ENCODE peak calls at places on chromosomes 13 and 19, in six cellular contexts. E, H, Q, M, W and S are unnamed samples.
A peak's percentile ranks its signal among the peaks of the same experiment; 100 is the strongest.

GRCh38 chr13:72716776-72717175 is 10.7 kb downstream of the MZT1 start:
- DNase-seq in E (no peak), H (no peak), Q (no peak), M (no peak), W (no peak), S (no peak)

GRCh38 chr13:87498681-87499080 is 172.5 kb upstream of the SLITRK5 start:
- DNase-seq in E (peak; percentile 35), H (peak; percentile 49), Q (no peak), M (peak; percentile 0), W (peak; percentile 16), S (peak; percentile 16)

GRCh38 chr13:91368676-91369425 is 21.4 kb downstream of the MIR17HG start:
- DNase-seq in E (no peak), H (no peak), Q (no peak), M (peak; percentile 19), W (peak; percentile 49), S (peak; percentile 33)

GRCh38 chr19:55152017-55152416 is 3.0 kb upstream of the TNNT1 start:
- DNase-seq in E (no peak), H (no peak), Q (no peak), M (no peak), W (no peak), S (peak; percentile 48)

GRCh38 chr13:23724196-23724970 is 154.2 kb downstream of the TNFRSF19 start:
- DNase-seq in E (no peak), H (no peak), Q (no peak), M (peak; percentile 71), W (peak; percentile 49), S (no peak)

GRCh38 chr19:38736036-38736412 is 8.2 kb downstream of the CAPN12 start:
- DNase-seq in E (no peak), H (peak; percentile 82), Q (no peak), M (no peak), W (peak; percentile 50), S (peak; percentile 24)

GRCh38 chr19:57816652-57817051 is 1.9 kb upstream of the ZNF552 start:
- DNase-seq in E (no peak), H (no peak), Q (no peak), M (no peak), W (no peak), S (no peak)

GRCh38 chr13:74438911-74439310 is 304.7 kb upstream of the KLF12 start:
- DNase-seq in E (no peak), H (no peak), Q (no peak), M (no peak), W (no peak), S (no peak)

GRCh38 chr19:16576690-16577530 is 4.7 kb upstream of the SLC35E1 start:
- DNase-seq in E (no peak), H (no peak), Q (no peak), M (no peak), W (no peak), S (no peak)

GRCh38 chr19:55670280-55671053 is 4.6 kb upstream of the EPN1 start:
- DNase-seq in E (no peak), H (peak; percentile 27), Q (peak; percentile 66), M (peak; percentile 20), W (no peak), S (no peak)

GRCh38 chr19:7868671-7869452 is 5.3 kb downstream of the PRR36 start:
- DNase-seq in E (peak; percentile 86), H (peak; percentile 91), Q (peak; percentile 90), M (peak; percentile 44), W (peak; percentile 34), S (peak; percentile 92)

GRCh38 chr13:65330287-65330686 is 1899.8 kb downstream of the PCDH9 start:
- DNase-seq in E (no peak), H (no peak), Q (no peak), M (no peak), W (no peak), S (no peak)

GRCh38 chr13:65336106-65336603 is 1894.0 kb downstream of the PCDH9 start:
- DNase-seq in E (no peak), H (no peak), Q (no peak), M (no peak), W (no peak), S (no peak)

DNA sequence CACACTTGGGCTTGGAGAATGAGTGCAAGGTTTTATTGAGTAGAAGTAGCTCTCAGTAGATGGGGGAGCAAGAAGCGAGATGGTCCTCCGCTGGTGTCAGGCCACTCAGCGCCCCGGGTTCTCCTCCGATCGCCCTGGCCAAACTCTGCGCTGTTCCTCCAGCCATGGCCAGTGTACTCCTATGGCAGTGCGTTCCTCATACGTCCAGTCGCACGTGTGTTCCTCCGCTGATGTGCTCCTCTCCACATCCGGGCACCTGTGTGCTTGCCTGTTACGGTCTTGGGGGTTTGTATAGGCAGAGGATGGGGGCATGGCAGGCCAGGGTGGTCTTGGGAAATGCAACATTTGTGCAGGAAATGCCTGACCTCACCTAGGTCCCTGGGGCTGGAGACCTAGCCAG is 1899.4 kb downstream of the PCDH9 start:
- DNase-seq in E (no peak), H (no peak), Q (no peak), M (no peak), W (no peak), S (no peak)
- H2AFZ ChIP-seq in E (peak overlapping the region; percentile 17), H (no peak overlapping the region), Q (no peak overlapping the region), M (no peak overlapping the region), W (no peak overlapping the region), S (no peak overlapping the region)

GRCh38 chr19:3024870-3025515 is 4.1 kb downstream of the TLE2 start:
- DNase-seq in E (no peak), H (peak; percentile 47), Q (no peak), M (no peak), W (no peak), S (peak; percentile 34)
- H2AFZ ChIP-seq in E (peak overlapping the region; percentile 53), H (peak overlapping the region; percentile 58), Q (no peak overlapping the region), M (no peak overlapping the region), W (no peak overlapping the region), S (peak overlapping the region; percentile 23)

GRCh38 chr13:43153436-43154082 is 130.2 kb downstream of the DNAJC15 start:
- DNase-seq in E (no peak), H (no peak), Q (peak; percentile 78), M (peak; percentile 44), W (peak; percentile 95), S (no peak)
- H2AFZ ChIP-seq in E (no peak overlapping the region), H (no peak overlapping the region), Q (peak overlapping the region; percentile 61), M (no peak overlapping the region), W (no peak overlapping the region), S (no peak overlapping the region)

GRCh38 chr19:1675633-1676350 is 23.4 kb upstream of the TCF3 start:
- DNase-seq in E (no peak), H (peak; percentile 70), Q (no peak), M (no peak), W (no peak), S (no peak)
- H2AFZ ChIP-seq in E (peak overlapping the region; percentile 22), H (no peak overlapping the region), Q (no peak overlapping the region), M (no peak overlapping the region), W (no peak overlapping the region), S (no peak overlapping the region)

DNA sequence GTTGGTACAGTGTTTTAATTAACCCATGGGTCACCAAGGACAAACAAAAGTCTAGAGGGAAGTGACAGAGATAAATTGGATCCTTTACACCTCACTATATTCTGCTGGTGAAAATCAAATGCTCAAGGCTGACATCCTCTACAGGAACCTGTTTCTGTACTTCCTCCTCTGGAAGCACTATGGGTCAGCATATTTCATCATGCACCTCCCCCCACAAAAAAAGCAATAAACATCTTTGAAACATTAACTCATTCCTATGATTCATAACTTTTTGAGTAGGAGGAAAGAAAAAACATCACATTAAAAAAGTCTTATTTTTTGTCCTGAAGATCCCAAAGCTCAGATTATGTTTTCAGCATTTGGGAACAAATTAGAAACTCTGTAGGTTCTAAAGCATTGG is 588.3 kb upstream of the SGCG start:
- DNase-seq in E (no peak), H (no peak), Q (no peak), M (peak; percentile 0), W (no peak), S (no peak)
- H2AFZ ChIP-seq in E (no peak overlapping the region), H (no peak overlapping the region), Q (no peak overlapping the region), M (no peak overlapping the region), W (no peak overlapping the region), S (no peak overlapping the region)

GRCh38 chr19:17751103-17751911 is at the start of gene FCHO1:
- DNase-seq in E (no peak), H (no peak), Q (no peak), M (no peak), W (no peak), S (peak; percentile 95)
- H2AFZ ChIP-seq in E (no peak within 1 kb of the TSS), H (no peak within 1 kb of the TSS), Q (no peak within 1 kb of the TSS), M (no peak within 1 kb of the TSS), W (no peak within 1 kb of the TSS), S (no peak within 1 kb of the TSS)

DNA sequence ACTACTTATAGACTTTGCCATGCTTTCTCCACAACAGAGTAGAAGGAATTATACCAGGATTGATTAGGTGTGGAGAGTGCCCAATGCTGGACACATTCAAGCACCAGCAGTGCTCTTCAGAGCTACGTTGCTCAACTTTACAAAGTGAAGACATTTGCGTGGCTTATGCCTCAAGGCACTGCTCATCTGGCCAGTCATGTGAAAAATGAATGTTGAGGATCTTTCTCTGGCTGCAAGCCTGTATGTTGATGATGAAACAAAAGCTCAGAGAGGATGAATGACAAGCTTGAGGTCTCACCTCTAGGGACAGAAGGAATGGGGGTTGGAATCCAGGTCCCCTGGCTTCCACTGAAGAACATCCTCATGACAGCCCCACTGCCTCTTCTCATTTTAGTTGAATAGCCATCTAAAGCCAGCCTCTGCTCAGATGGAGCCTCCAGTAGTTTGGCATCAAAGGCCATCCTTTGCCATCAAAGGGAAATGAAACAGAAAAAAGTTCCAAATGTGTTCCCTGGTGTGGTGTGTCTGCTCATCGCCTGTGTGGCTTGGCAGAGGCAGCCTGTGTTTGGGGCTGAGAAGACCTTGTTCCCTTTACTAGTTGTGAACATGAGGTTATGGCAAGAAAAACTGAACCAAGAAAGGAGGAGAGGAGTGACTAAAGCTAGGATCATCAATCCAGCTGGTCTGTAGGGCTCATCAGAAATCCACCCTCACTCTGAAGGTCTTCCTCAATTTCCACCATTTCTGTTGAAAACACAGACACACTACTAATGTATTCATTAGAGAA is 114.0 kb upstream of the KL start:
- DNase-seq in E (no peak), H (no peak), Q (no peak), M (no peak), W (peak; percentile 32), S (no peak)
- H2AFZ ChIP-seq in E (peak overlapping the region; percentile 79), H (no peak overlapping the region), Q (no peak overlapping the region), M (peak overlapping the region; percentile 14), W (peak overlapping the region; percentile 72), S (no peak overlapping the region)

DNA sequence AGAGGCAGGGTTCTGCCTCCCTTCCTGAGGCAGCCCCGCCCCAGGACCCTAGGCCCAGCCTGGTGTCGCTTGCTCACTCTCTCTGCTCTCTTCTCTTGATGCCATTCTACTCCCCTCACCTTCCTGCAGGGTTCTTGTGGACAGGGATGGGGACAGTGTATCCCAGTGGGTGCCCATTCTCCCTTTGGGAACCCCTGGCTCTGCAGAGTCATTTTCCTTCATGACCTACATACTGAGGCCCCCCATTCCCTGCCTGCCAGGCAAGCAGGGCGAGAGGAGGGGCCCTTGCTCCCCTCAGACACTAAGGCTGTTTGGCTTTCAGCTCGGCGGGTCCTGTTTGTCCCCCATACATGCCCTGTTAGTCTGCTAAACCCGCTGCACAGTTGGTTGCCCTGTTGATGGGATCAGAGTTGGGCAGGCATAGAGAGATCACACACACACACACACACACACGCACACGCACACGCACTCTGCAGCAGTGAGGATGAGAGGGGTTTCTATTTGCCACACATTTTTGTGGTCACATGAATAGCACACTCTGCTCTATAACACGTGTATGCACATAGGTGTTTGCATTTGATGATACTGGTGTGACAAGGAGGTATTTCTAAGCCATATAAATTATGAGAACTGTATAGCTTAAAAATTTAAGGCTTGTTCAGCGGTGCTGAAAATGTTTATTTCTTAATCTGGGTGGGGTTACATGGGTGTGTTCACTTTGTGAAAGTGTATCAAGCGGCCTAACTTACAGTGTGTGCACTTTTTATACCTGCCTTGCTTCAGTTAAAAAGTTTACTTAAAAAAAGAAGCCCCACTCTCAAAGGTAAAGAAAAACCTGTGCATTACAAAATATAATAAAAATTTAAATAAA is 20.3 kb downstream of the NFIX start:
- DNase-seq in E (no peak), H (peak; percentile 62), Q (no peak), M (peak; percentile 33), W (peak; percentile 83), S (no peak)
- H2AFZ ChIP-seq in E (no peak overlapping the region), H (no peak overlapping the region), Q (no peak overlapping the region), M (no peak overlapping the region), W (no peak overlapping the region), S (no peak overlapping the region)